ENCODE peak calls at places on chromosomes 12 and 14, in ten cellular contexts. B is GM12865; X is CD8-positive, alpha-beta T cell; D is A549; A is AG04449; Y is lower leg skin; F is transverse colon; I is GM23338; H is A673; P is stomach. W is an unnamed sample.

GRCh38 chr12:67469666-67470065 is 178.9 kb upstream of the DYRK2 start:
- DNase-seq in B (no peak), X (no peak), D (no peak), A (no peak), Y (no peak), F (no peak), I (peak; percentile 54), H (no peak), P (no peak), W (no peak)

GRCh38 chr14:36684946-36685345 is 23.3 kb downstream of the PAX9 start:
- DNase-seq in B (no peak), X (no peak), D (no peak), A (no peak), Y (no peak), F (no peak), I (no peak), H (peak; percentile 46), P (no peak), W (no peak)

GRCh38 chr14:104546591-104547309 is 32.8 kb upstream of the C14orf180 start:
- DNase-seq in B (no peak), X (no peak), D (no peak), A (no peak), Y (peak; percentile 31), F (no peak), I (no peak), H (no peak), P (no peak), W (no peak)

GRCh38 chr12:27844427-27845090 is 64.5 kb upstream of the MANSC4 start:
- DNase-seq in B (no peak), X (no peak), D (no peak), A (no peak), Y (no peak), F (no peak), I (no peak), H (no peak), P (no peak), W (peak; percentile 37)

GRCh38 chr12:97063292-97063935 is 156.4 kb downstream of the NEDD1 start:
- DNase-seq in B (no peak), X (no peak), D (no peak), A (no peak), Y (no peak), F (no peak), I (no peak), H (no peak), P (no peak), W (no peak)

GRCh38 chr14:71725802-71726638 is 206.2 kb upstream of the RGS6 start:
- DNase-seq in B (no peak), X (no peak), D (peak; percentile 17), A (no peak), Y (no peak), F (no peak), I (no peak), H (peak; percentile 73), P (no peak), W (peak; percentile 85)

GRCh38 chr12:120775862-120776552 is 50.4 kb downstream of the ACADS start:
- DNase-seq in B (no peak), X (no peak), D (no peak), A (no peak), Y (no peak), F (no peak), I (no peak), H (no peak), P (no peak), W (peak; percentile 50)

GRCh38 chr14:29663281-29663801 is 264.3 kb downstream of the PRKD1 start:
- DNase-seq in B (no peak), X (no peak), D (no peak), A (no peak), Y (no peak), F (no peak), I (peak; percentile 74), H (no peak), P (no peak), W (peak; percentile 50)

GRCh38 chr12:127054531-127054930 is 1212.4 kb upstream of the TMEM132C start:
- DNase-seq in B (no peak), X (no peak), D (no peak), A (peak; percentile 33), Y (no peak), F (no peak), I (no peak), H (no peak), P (no peak), W (peak; percentile 24)

GRCh38 chr12:121060149-121061001 is 21.3 kb upstream of the OASL start:
- DNase-seq in B (peak; percentile 86), X (peak; percentile 42), D (peak; percentile 76), A (no peak), Y (peak; percentile 82), F (peak; percentile 45), I (peak; percentile 96), H (peak; percentile 80), P (peak; percentile 48), W (peak; percentile 55)

GRCh38 chr14:69010632-69011031 is 31.5 kb upstream of the ACTN1 start:
- DNase-seq in B (no peak), X (no peak), D (peak; percentile 31), A (no peak), Y (no peak), F (peak; percentile 25), I (no peak), H (no peak), P (no peak), W (no peak)

GRCh38 chr12:105047303-105047702 is 37.0 kb downstream of the ALDH1L2 start:
- DNase-seq in B (no peak), X (no peak), D (no peak), A (no peak), Y (no peak), F (no peak), I (no peak), H (no peak), P (no peak), W (no peak)

GRCh38 chr12:56593909-56594621 is 36.1 kb downstream of the BAZ2A start:
- DNase-seq in B (peak; percentile 71), X (peak; percentile 50), D (peak; percentile 75), A (peak; percentile 46), Y (no peak), F (peak; percentile 43), I (peak; percentile 92), H (peak; percentile 80), P (peak; percentile 46), W (peak; percentile 87)

DNA sequence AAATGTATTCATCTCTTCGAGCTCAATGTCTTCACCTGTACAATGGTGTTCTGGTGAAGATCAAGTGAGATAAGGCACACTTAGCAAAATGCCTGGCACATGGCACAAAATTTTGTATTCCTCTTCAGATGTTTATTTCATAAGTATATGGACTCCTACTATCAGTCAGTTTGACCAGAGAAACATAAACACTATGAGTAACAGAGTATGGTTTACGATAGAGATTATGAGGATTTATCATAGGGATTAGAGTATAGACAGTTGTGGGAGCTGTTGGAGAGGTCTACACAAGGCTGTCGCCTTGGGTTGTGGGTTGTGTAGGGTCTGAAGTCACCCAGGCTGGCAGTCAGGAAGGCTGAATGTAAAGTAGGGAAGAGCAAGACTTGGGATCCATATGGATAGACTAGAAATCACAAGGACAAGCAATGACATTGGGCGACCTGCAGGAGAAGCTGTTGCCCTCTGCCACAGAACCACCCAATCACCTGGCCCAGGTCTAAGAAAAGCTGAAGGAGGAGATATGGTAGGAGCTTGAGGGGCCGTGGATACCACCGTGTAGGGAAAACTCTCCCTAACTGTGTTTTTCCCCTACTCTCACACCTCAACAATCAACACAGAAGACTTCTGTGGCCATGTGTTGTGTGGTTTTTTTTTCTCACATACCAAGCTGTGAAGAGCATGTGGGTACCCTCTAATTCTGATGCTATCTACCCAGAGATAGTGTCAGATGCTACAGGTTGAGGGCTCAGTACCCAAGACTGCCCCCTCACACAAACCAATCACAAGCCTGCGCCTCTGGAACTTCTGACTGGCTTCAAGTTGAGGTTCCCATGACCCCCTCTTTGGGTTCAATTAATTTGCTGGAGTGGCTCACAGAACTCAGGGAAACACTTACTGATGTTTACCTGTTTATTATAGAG is 27.2 kb upstream of the RESF1 start:
- DNase-seq in B (no peak), X (no peak), D (peak; percentile 29), A (no peak), Y (no peak), F (no peak), I (peak; percentile 38), H (no peak), P (no peak), W (no peak)
- TF ChIP-seq CTCF in B (no peak), X (no peak), D (no peak), A (no peak), Y (no peak), F (no peak), I (peak; percentile 26), H (no peak), P (no peak), W (no peak)

DNA sequence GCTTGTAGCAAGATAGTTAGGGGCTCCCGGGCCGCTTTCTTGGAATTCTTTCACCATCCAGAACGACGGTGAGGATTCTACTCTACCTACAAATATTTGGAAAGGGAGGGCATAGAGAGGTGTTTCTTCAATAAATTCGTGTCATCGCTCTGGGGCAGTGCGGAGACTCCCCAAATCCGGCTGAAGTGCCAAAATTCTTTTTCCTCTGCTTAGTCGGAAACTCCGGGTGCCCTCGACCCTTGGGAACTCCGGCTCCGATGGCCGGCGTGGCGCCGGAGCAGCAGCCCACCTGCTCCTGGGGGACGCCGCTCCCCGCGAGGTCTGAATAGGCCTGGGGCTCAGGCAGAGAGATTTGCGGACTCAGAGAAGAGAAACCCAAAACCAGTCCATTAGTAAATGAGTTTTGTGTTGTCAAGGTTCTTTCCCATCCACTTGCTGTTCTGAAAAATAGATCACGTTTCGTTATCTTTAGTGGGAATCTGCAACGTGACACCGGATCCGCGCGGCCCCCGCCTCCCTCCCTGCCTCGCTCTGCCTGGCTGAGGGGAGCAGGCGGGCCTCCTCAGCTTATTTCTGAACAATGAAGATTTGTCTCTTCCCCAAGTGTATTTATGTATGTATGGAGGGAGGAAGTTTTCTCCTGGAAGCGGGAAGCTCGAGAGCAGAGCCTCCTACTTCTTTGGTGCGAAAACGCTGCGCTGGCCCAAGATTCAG is 3.6 kb upstream of the SIX1 start:
- DNase-seq in B (no peak), X (no peak), D (no peak), A (no peak), Y (no peak), F (no peak), I (peak; percentile 48), H (no peak), P (no peak), W (no peak)
- H3K4me3 ChIP-seq in B (no peak overlapping the region), X (no peak overlapping the region), D (no peak overlapping the region), A (peak overlapping the region; percentile 25), Y (no peak overlapping the region), F (no peak overlapping the region), I (peak overlapping the region; percentile 49), H (no peak overlapping the region), P (no peak overlapping the region), W (no peak overlapping the region)

DNA sequence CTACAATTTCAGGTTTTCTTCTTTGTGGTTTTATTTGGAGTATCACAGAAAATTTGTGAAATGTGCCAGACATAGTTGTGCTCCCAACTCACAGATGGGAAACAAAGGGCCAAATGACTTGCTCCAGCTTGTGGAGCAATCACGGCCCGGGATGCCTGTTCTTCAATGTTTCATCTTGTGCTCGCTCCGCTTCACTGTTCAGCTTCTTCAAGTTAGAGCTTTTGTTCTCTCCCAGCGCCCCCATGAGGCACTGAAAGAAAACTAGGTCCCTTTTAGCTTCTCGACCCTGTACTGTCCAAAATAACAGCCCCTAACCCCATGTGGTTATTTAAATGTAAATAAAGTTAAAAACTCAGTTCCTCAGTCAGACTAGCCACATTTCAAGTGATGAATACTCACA is 187.9 kb upstream of the STXBP6 start:
- DNase-seq in B (no peak), X (no peak), D (peak; percentile 22), A (no peak), Y (no peak), F (peak; percentile 14), I (peak; percentile 84), H (peak; percentile 52), P (no peak), W (peak; percentile 3)
- TF ChIP-seq CTCF in B (no peak), X (no peak), D (no peak), A (no peak), Y (no peak), F (no peak), I (peak; percentile 64), H (peak; percentile 58), P (no peak), W (no peak)

GRCh38 chr14:55332654-55333570 is 61.7 kb downstream of the FBXO34 start:
- DNase-seq in B (peak; percentile 61), X (no peak), D (no peak), A (no peak), Y (no peak), F (no peak), I (no peak), H (no peak), P (no peak), W (no peak)
- H3K4me3 ChIP-seq in B (peak overlapping the region; percentile 27), X (peak overlapping the region; percentile 18), D (no peak overlapping the region), A (no peak overlapping the region), Y (no peak overlapping the region), F (peak overlapping the region; percentile 1), I (no peak overlapping the region), H (no peak overlapping the region), P (no peak overlapping the region), W (no peak overlapping the region)